ENCODE peak calls at places on chromosomes 4 and X, in six cellular contexts. D is IMR-90, R is fibroblast of lung, C is heart left ventricle, A is HFF-Myc, O is suprapubic skin. L is an unnamed sample.

GRCh38 chrX:24395775-24396174 is 35.3 kb downstream of the SUPT20HL1 start:
- DNase-seq in D (peak; percentile 82), C (no peak), O (no peak), A (peak; percentile 27), R (peak; percentile 77), L (no peak)

GRCh38 chrX:1883772-1884171 is 268.9 kb downstream of the ASMT start:
- DNase-seq in R (no peak), D (no peak), C (no peak), O (no peak), A (no peak), L (no peak)

GRCh38 chr4:77332696-77333270 is 175.8 kb downstream of the CCNG2 start:
- DNase-seq in O (no peak), D (no peak), A (peak; percentile 30), C (no peak), R (peak; percentile 18), L (no peak)

GRCh38 chr4:75054089-75054488 is 121.2 kb downstream of the PARM1 start:
- DNase-seq in O (no peak), R (no peak), C (no peak), A (no peak), D (no peak), L (no peak)

GRCh38 chr4:104728380-104729122 is 233.9 kb upstream of the CXXC4 start:
- DNase-seq in D (peak; percentile 83), A (no peak), C (no peak), O (no peak), R (peak; percentile 89), L (no peak)

GRCh38 chr4:139015948-139016451 is 419 bp downstream of the NOCT start:
- DNase-seq in O (no peak), A (no peak), R (peak; percentile 42), C (peak; percentile 73), D (peak; percentile 20), L (peak; percentile 37)

GRCh38 chrX:136896121-136896914 is 15.8 kb upstream of the RBMX start:
- DNase-seq in A (no peak), C (no peak), D (peak; percentile 53), R (no peak), O (no peak), L (no peak)

GRCh38 chr4:13533670-13534343 is 10.5 kb downstream of the NKX3-2 start:
- DNase-seq in D (no peak), O (no peak), C (no peak), A (no peak), R (no peak), L (no peak)

GRCh38 chr4:29653221-29653620 is 1066.9 kb upstream of the PCDH7 start:
- DNase-seq in R (no peak), O (no peak), A (no peak), D (no peak), C (no peak), L (no peak)

GRCh38 chrX:45623266-45623665 is 422.6 kb upstream of the DIPK2B start:
- DNase-seq in A (peak; percentile 86), D (peak; percentile 91), R (peak; percentile 96), O (no peak), C (no peak), L (no peak)

GRCh38 chr4:175850240-175850639 is 38.2 kb upstream of the GPM6A start:
- DNase-seq in D (no peak), R (no peak), O (no peak), C (no peak), A (no peak), L (no peak)

GRCh38 chr4:108035691-108036090 is 46.0 kb downstream of the HADH start:
- DNase-seq in A (no peak), R (no peak), O (no peak), C (no peak), D (no peak), L (no peak)

GRCh38 chrX:124085063-124085462 is 123.6 kb downstream of the STAG2 start:
- DNase-seq in A (no peak), D (no peak), O (no peak), C (no peak), R (no peak), L (no peak)

GRCh38 chr4:48360966-48361470 is 19.7 kb downstream of the SLAIN2 start:
- DNase-seq in R (peak; percentile 11), A (peak; percentile 19), O (no peak), C (no peak), D (no peak), L (no peak)

GRCh38 chr4:158998624-158999023 is 104.3 kb upstream of the RAPGEF2 start:
- DNase-seq in D (no peak), C (no peak), O (no peak), A (no peak), R (no peak), L (no peak)

GRCh38 chrX:150683112-150683511 is 10.1 kb upstream of the MTMR1 start:
- DNase-seq in R (no peak), C (no peak), A (no peak), O (no peak), D (no peak), L (no peak)

GRCh38 chr4:156169011-156169410 is 215.3 kb upstream of the CTSO start:
- DNase-seq in D (peak; percentile 95), C (no peak), R (peak; percentile 90), A (peak; percentile 56), O (no peak), L (no peak)

GRCh38 chr4:78298618-78299017 is 241.5 kb downstream of the FRAS1 start:
- DNase-seq in R (peak; percentile 33), O (no peak), D (peak; percentile 58), A (no peak), C (no peak), L (no peak)

GRCh38 chr4:114558446-114559020 is 40.1 kb upstream of the UGT8 start:
- DNase-seq in R (no peak), O (no peak), C (no peak), A (no peak), D (no peak), L (no peak)

GRCh38 chr4:91812319-91812718 is 491.4 kb upstream of the GRID2 start:
- DNase-seq in D (no peak), R (no peak), O (no peak), C (no peak), A (no peak), L (no peak)

GRCh38 chr4:134243742-134244713 is 42.4 kb upstream of the PABPC4L start:
- DNase-seq in O (no peak), A (no peak), R (no peak), C (peak; percentile 34), D (no peak), L (no peak)

GRCh38 chr4:150402968-150403367 is 179.0 kb upstream of the MAB21L2 start:
- DNase-seq in D (peak; percentile 24), C (peak; percentile 68), A (no peak), R (peak; percentile 3), O (no peak), L (peak; percentile 4)

GRCh38 chr4:158018090-158018808 is 154.6 kb downstream of the GASK1B start:
- DNase-seq in A (no peak), R (no peak), C (no peak), O (no peak), D (no peak), L (no peak)

DNA sequence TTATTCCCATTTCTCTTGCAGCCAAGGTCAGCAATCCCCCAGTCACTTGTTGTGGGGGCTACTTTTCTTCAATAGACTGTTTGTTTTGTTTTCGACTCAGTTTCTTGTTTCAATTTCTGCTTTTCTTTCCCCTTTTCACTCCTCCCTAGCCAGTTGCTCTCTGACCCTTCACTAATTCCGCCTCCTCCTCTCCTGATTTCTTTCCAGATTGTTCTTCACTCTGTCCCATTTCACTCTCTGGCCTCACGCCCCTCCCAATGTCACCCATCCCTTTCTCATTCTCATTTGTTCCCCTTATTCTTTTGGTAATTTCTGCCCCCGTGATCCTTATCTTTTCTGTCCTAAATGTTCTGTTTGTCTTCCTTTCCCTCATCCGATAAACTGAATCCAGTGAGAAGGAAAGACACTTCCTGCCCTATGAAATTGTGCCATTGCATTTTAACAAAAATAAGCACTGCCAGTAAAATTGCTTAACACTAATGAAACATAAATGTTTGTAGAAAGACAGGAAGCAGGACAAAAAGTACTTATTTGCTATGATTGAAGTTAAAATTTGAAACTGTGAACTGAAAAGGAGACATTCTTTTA is 94.5 kb upstream of the RASGEF1B start:
- DNase-seq in R (peak; percentile 48), D (no peak), C (no peak), O (no peak), A (no peak), L (no peak)
- H3K4me3 ChIP-seq in R (no peak overlapping the region), D (no peak overlapping the region), C (peak overlapping the region; percentile 32), O (peak overlapping the region; percentile 30), A (no peak overlapping the region), L (no peak overlapping the region)

GRCh38 chrX:17355976-17356375 is 19.0 kb upstream of the NHS start:
- DNase-seq in C (no peak), R (no peak), A (no peak), D (no peak), O (no peak), L (no peak)

GRCh38 chrX:17359500-17359899 is 15.5 kb upstream of the NHS start:
- DNase-seq in R (peak; percentile 18), A (no peak), C (no peak), D (no peak), O (no peak), L (no peak)

DNA sequence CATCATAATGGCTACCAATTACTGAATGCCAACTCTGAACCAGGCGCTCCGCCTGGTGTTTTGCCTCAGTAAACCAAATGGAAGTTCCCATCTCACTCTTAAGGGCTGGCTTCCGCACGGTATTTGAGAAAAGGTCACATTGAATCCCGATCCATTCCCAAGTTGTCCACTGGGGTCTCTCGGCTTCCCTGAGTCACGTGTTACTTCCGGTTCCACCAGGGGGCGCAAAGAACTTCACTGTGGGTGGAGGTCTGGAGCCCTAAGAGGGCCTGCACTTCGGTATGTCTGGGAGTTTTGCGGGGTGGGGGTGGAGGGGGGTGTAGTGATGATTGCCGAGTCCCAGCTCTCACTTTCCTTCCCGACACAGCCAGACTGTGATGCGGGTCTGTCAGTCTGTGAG is 13.4 kb upstream of the NHS start:
- DNase-seq in O (no peak), D (no peak), A (no peak), C (no peak), R (no peak), L (no peak)
- TF ChIP-seq CTCF in O (no peak), D (peak; percentile 37), A (peak; percentile 49), C (no peak), R (no peak), L (peak; percentile 35)

DNA sequence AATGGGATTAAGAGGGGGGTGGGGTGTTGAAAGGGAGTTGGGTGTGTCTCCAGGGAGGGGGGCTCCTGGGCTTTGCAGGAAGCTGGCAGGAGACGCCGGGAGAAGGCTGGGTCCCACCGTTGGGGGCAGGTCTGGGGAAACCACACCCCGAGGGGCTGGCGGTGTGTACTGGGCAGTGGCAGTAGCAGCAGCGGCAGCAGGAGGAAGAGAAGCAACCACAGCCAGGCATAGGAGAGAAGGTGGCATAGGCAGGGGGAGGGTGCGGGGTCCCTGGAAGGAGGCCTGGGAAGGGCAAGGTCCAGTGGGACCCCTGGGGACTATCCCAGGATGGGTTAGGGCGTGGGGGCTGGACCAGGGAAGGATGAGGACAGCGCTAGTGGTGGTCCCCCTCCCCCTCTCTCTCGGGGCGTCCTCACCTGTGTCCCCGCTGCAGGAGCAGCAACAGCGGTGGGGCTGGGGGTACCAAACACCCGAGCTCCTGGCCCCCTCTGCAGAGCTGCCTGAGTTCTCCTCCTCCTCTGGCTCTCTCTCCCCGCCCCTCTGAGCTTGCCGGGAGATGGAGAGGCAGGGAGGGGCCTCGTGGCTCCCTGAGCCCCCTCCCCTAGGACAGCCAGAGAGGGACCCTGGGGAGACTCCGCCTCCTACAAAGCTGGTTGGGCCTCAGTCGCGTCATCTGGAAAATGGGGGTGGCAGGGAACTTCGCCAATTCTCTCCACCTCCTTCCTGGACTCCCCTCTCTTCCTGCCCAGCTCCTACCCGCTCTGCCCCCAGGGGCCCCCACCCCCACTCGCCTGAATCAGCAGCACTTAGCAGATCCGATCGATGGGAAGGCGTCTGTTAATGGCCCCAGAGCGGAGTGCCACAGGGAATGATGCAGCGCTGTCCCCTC is at the start of gene KCND1:
- DNase-seq in R (peak; percentile 39), A (no peak), C (no peak), D (peak; percentile 46), O (peak; percentile 72), L (no peak)
- H3K4me3 ChIP-seq in R (no peak within 1 kb of the TSS), A (peak within 1 kb of the TSS; percentile 24), C (peak within 1 kb of the TSS; percentile 35), D (peak within 1 kb of the TSS; percentile 50), O (peak within 1 kb of the TSS; percentile 34), L (no peak within 1 kb of the TSS)

GRCh38 chrX:88937616-88938015 is 190.6 kb downstream of the CPXCR1 start:
- DNase-seq in O (no peak), D (no peak), R (no peak), A (no peak), C (no peak), L (no peak)
- TF ChIP-seq CTCF in O (no peak), D (no peak), R (no peak), A (no peak), C (no peak), L (no peak)

L was measured in GM12864.